ENCODE peak calls at places on chromosome 4, in four cellular contexts. S is NCI-H510A, L is OCI-LY7, R is H7. E is an unnamed sample.

GRCh38 chr4:85955614-85956295 is 404.1 kb downstream of the MAPK10 start:
- DNase-seq in S (no peak), L (no peak), R (no peak), E (no peak)

GRCh38 chr4:104641427-104641826 is 146.7 kb upstream of the CXXC4 start:
- DNase-seq in S (no peak), L (no peak), R (no peak), E (no peak)

GRCh38 chr4:2940267-2941137 is 22.7 kb downstream of the NOP14 start:
- DNase-seq in S (no peak), L (no peak), R (peak), E (no peak)

GRCh38 chr4:79852305-79852730 is 220.7 kb downstream of the ANTXR2 start:
- DNase-seq in S (peak), L (no peak), R (peak), E (no peak)

GRCh38 chr4:160835789-160836188 is 1328.0 kb downstream of the FSTL5 start:
- DNase-seq in S (no peak), L (no peak), R (peak), E (no peak)

GRCh38 chr4:66357316-66357715 is 687.0 kb upstream of the EPHA5 start:
- DNase-seq in S (no peak), L (no peak), R (no peak), E (no peak)

GRCh38 chr4:76781698-76782595 is 116.0 kb downstream of the SOWAHB start:
- DNase-seq in S (peak), L (no peak), R (no peak), E (no peak)

GRCh38 chr4:142350886-142351285 is 495.2 kb downstream of the INPP4B start:
- DNase-seq in S (peak), L (no peak), R (no peak), E (no peak)

GRCh38 chr4:137468836-137469235 is 63.5 kb downstream of the PCDH18 start:
- DNase-seq in S (no peak), L (no peak), R (no peak), E (no peak)

GRCh38 chr4:53267026-53267425 is 98.8 kb downstream of the SCFD2 start:
- DNase-seq in S (no peak), L (no peak), R (no peak), E (no peak)

GRCh38 chr4:159048166-159048886 is 54.6 kb upstream of the RAPGEF2 start:
- DNase-seq in S (peak), L (no peak), R (no peak), E (no peak)

GRCh38 chr4:72629540-72629939 is 60.5 kb upstream of the ADAMTS3 start:
- DNase-seq in S (no peak), L (no peak), R (no peak), E (no peak)

GRCh38 chr4:127071443-127071842 is 561.3 kb upstream of the INTU start:
- DNase-seq in S (no peak), L (no peak), R (no peak), E (no peak)

GRCh38 chr4:151163855-151164254 is 64.4 kb downstream of the RPS3A start:
- DNase-seq in S (no peak), L (no peak), R (no peak), E (no peak)

GRCh38 chr4:17491196-17491595 is 20.7 kb downstream of the QDPR start:
- DNase-seq in S (no peak), L (no peak), R (no peak), E (no peak)

GRCh38 chr4:154516320-154516719 is 24.7 kb upstream of the DCHS2 start:
- DNase-seq in S (no peak), L (no peak), R (no peak), E (no peak)

GRCh38 chr4:86970447-86971354 is 35.9 kb downstream of the AFF1 start:
- DNase-seq in S (peak), L (no peak), R (no peak), E (no peak)

GRCh38 chr4:169407217-169407845 is 136.6 kb upstream of the SH3RF1 start:
- DNase-seq in S (no peak), L (no peak), R (no peak), E (no peak)

GRCh38 chr4:2142630-2143427 is 83.7 kb downstream of the NAT8L start:
- DNase-seq in S (no peak), L (no peak), R (no peak), E (no peak)

GRCh38 chr4:81152839-81153713 is 61.9 kb downstream of the PRKG2 start:
- DNase-seq in S (no peak), L (no peak), R (no peak), E (no peak)

GRCh38 chr4:154329939-154330338 is 161.7 kb downstream of the DCHS2 start:
- DNase-seq in S (no peak), L (no peak), R (no peak), E (no peak)

GRCh38 chr4:176469546-176469945 is 149.8 kb downstream of the SPCS3 start:
- DNase-seq in S (no peak), L (no peak), R (no peak), E (no peak)

GRCh38 chr4:92334716-92335350 is 31.1 kb downstream of the GRID2 start:
- DNase-seq in S (no peak), L (no peak), R (no peak), E (no peak)

GRCh38 chr4:152944678-152945320 is 8.7 kb downstream of the FHDC1 start:
- DNase-seq in S (no peak), L (no peak), R (no peak), E (no peak)

GRCh38 chr4:76904646-76905190 is 6.8 kb upstream of the SOWAHB start:
- DNase-seq in S (no peak), L (no peak), R (no peak), E (no peak)

GRCh38 chr4:12707381-12708175 is 776.6 kb downstream of the RAB28 start:
- DNase-seq in S (no peak), L (no peak), R (no peak), E (no peak)

GRCh38 chr4:140243345-140243753 is 89.4 kb upstream of the MAML3 start:
- DNase-seq in S (peak), L (peak), R (peak), E (peak)

GRCh38 chr4:48343531-48343930 is 2.2 kb downstream of the SLAIN2 start:
- DNase-seq in S (no peak), L (no peak), R (no peak), E (no peak)

GRCh38 chr4:2462218-2462991 is 6.5 kb upstream of the RNF4 start:
- DNase-seq in S (peak), L (peak), R (peak), E (peak)

GRCh38 chr4:185395255-185395955 is at the start of gene LRP2BP:
- DNase-seq in S (no peak), L (peak), R (no peak), E (peak)

GRCh38 chr4:86895692-86896488 is 3.7 kb upstream of the C4orf36 start:
- DNase-seq in S (peak), L (peak), R (peak), E (peak)

GRCh38 chr4:186932631-186933150 is 209.0 kb upstream of the FAT1 start:
- DNase-seq in S (no peak), L (no peak), R (no peak), E (no peak)

GRCh38 chr4:110619001-110619350 is 3.9 kb downstream of the PITX2 start:
- DNase-seq in S (no peak), L (no peak), R (no peak), E (no peak)

GRCh38 chr4:130172156-130172555 is 1076.2 kb downstream of the C4orf33 start:
- DNase-seq in S (no peak), L (no peak), R (no peak), E (no peak)

GRCh38 chr4:148961526-148961925 is 519.3 kb upstream of the NR3C2 start:
- DNase-seq in S (no peak), L (no peak), R (no peak), E (no peak)

GRCh38 chr4:101791189-101791572 is 651 bp downstream of the BANK1 start:
- DNase-seq in S (peak), L (no peak), R (peak), E (peak)

E was measured in germinal center.